ENCODE peak calls at places on chromosomes 4 and X, in eight cellular contexts. S, X, K, B, F, O, T and H are unnamed samples.

GRCh38 chrX:420496-421223 is 34.0 kb upstream of the PPP2R3B start:
- DNase-seq in S (no peak), X (no peak), K (no peak), B (no peak), F (peak), O (no peak), T (no peak), H (no peak)

GRCh38 chr4:90575371-90575770 is 448.2 kb downstream of the CCSER1 start:
- DNase-seq in S (no peak), X (no peak), K (no peak), B (no peak), F (no peak), O (no peak), T (no peak), H (no peak)

GRCh38 chr4:85717366-85717765 is 242.4 kb downstream of the ARHGAP24 start:
- DNase-seq in S (peak), X (no peak), K (no peak), B (no peak), F (no peak), O (no peak), T (no peak), H (no peak)

GRCh38 chr4:15376145-15376544 is 51.7 kb upstream of the C1QTNF7 start:
- DNase-seq in S (no peak), X (no peak), K (no peak), B (no peak), F (no peak), O (no peak), T (no peak), H (no peak)

GRCh38 chr4:183492791-183493221 is 12.1 kb upstream of the ING2 start:
- DNase-seq in S (peak), X (no peak), K (no peak), B (no peak), F (no peak), O (peak), T (no peak), H (no peak)

GRCh38 chr4:31294655-31295054 is 574.5 kb downstream of the PCDH7 start:
- DNase-seq in S (no peak), X (no peak), K (no peak), B (no peak), F (no peak), O (no peak), T (no peak), H (no peak)

GRCh38 chr4:2412534-2412884 is 5.9 kb downstream of the ZFYVE28 start:
- DNase-seq in S (no peak), X (no peak), K (peak), B (no peak), F (no peak), O (no peak), T (peak), H (no peak)

GRCh38 chr4:86496094-86497060 is 97.7 kb upstream of the PTPN13 start:
- DNase-seq in S (no peak), X (peak), K (peak), B (peak), F (no peak), O (no peak), T (peak), H (no peak)

GRCh38 chr4:10082459-10083272 is 33.9 kb downstream of the WDR1 start:
- DNase-seq in S (no peak), X (no peak), K (no peak), B (no peak), F (no peak), O (no peak), T (no peak), H (no peak)

GRCh38 chrX:3711331-3711917 is 2.0 kb downstream of the PRKX start:
- DNase-seq in S (no peak), X (no peak), K (peak), B (no peak), F (no peak), O (no peak), T (peak), H (no peak)

GRCh38 chr4:136691607-136692006 is 840.7 kb downstream of the PCDH18 start:
- DNase-seq in S (no peak), X (no peak), K (no peak), B (no peak), F (no peak), O (no peak), T (no peak), H (no peak)

GRCh38 chr4:98662619-98663225 is 4.3 kb upstream of the TSPAN5 start:
- DNase-seq in S (no peak), X (no peak), K (peak), B (no peak), F (no peak), O (no peak), T (no peak), H (no peak)

GRCh38 chr4:42627887-42628646 is 28.8 kb downstream of the ATP8A1 start:
- DNase-seq in S (no peak), X (peak), K (peak), B (no peak), F (no peak), O (no peak), T (peak), H (no peak)

GRCh38 chr4:24172406-24172805 is 282.6 kb upstream of the PPARGC1A start:
- DNase-seq in S (no peak), X (no peak), K (no peak), B (no peak), F (no peak), O (no peak), T (no peak), H (no peak)

GRCh38 chr4:101119141-101119540 is 228.2 kb downstream of the PPP3CA start:
- DNase-seq in S (no peak), X (no peak), K (no peak), B (no peak), F (no peak), O (no peak), T (no peak), H (no peak)

GRCh38 chr4:48275247-48275646 is 5.6 kb upstream of the TEC start:
- DNase-seq in S (no peak), X (no peak), K (peak), B (peak), F (no peak), O (no peak), T (peak), H (no peak)

GRCh38 chr4:152187693-152188092 is 348.2 kb downstream of the FBXW7 start:
- DNase-seq in S (no peak), X (no peak), K (no peak), B (no peak), F (no peak), O (no peak), T (no peak), H (no peak)

GRCh38 chr4:72429397-72429889 is 139.6 kb downstream of the ADAMTS3 start:
- DNase-seq in S (no peak), X (no peak), K (no peak), B (no peak), F (no peak), O (no peak), T (no peak), H (no peak)

GRCh38 chr4:109412805-109413204 is 20.8 kb upstream of the SEC24B start:
- DNase-seq in S (no peak), X (no peak), K (no peak), B (no peak), F (no peak), O (no peak), T (no peak), H (no peak)

GRCh38 chrX:153491351-153492152 is 3.2 kb upstream of the BGN start:
- DNase-seq in S (no peak), X (no peak), K (no peak), B (no peak), F (no peak), O (no peak), T (no peak), H (no peak)

GRCh38 chrX:27680726-27681125 is 90.6 kb downstream of the DCAF8L2 start:
- DNase-seq in S (no peak), X (no peak), K (no peak), B (no peak), F (no peak), O (no peak), T (no peak), H (no peak)

GRCh38 chr4:55468724-55469123 is 73.0 kb downstream of the TMEM165 start:
- DNase-seq in S (no peak), X (no peak), K (no peak), B (peak), F (no peak), O (no peak), T (no peak), H (no peak)

GRCh38 chrX:70092247-70092646 is 30.0 kb downstream of the OTUD6A start:
- DNase-seq in S (no peak), X (no peak), K (no peak), B (no peak), F (no peak), O (no peak), T (no peak), H (no peak)

GRCh38 chr4:61891953-61892352 is 691.8 kb downstream of the ADGRL3 start:
- DNase-seq in S (no peak), X (no peak), K (no peak), B (no peak), F (no peak), O (no peak), T (no peak), H (no peak)

GRCh38 chr4:137909910-137910309 is 332.2 kb downstream of the SLC7A11 start:
- DNase-seq in S (no peak), X (no peak), K (no peak), B (peak), F (no peak), O (no peak), T (no peak), H (no peak)

GRCh38 chr4:140028676-140029407 is 125.1 kb downstream of the MAML3 start:
- DNase-seq in S (no peak), X (no peak), K (no peak), B (no peak), F (no peak), O (no peak), T (no peak), H (no peak)

GRCh38 chrX:131783555-131784338 is 239.4 kb upstream of the STK26 start:
- DNase-seq in S (peak), X (peak), K (peak), B (no peak), F (no peak), O (peak), T (no peak), H (no peak)

GRCh38 chrX:87299563-87300160 is 217.9 kb upstream of the KLHL4 start:
- DNase-seq in S (no peak), X (no peak), K (peak), B (peak), F (no peak), O (no peak), T (peak), H (no peak)

GRCh38 chrX:139739138-139739537 is 31.2 kb upstream of the MCF2 start:
- DNase-seq in S (no peak), X (no peak), K (peak), B (no peak), F (no peak), O (peak), T (no peak), H (no peak)

GRCh38 chr4:88738146-88738545 is 40.5 kb upstream of the NAP1L5 start:
- DNase-seq in S (no peak), X (no peak), K (no peak), B (no peak), F (no peak), O (no peak), T (no peak), H (no peak)

GRCh38 chr4:182286936-182287335 is 43.7 kb downstream of the TENM3 start:
- DNase-seq in S (no peak), X (no peak), K (no peak), B (no peak), F (no peak), O (no peak), T (no peak), H (no peak)

GRCh38 chr4:22428441-22428840 is 87.4 kb downstream of the ADGRA3 start:
- DNase-seq in S (no peak), X (no peak), K (no peak), B (no peak), F (no peak), O (no peak), T (no peak), H (no peak)

GRCh38 chr4:53785996-53786395 is 194.7 kb upstream of the LNX1 start:
- DNase-seq in S (no peak), X (no peak), K (no peak), B (no peak), F (no peak), O (no peak), T (no peak), H (no peak)

GRCh38 chr4:21915761-21916160 is 32.8 kb downstream of the KCNIP4 start:
- DNase-seq in S (no peak), X (no peak), K (no peak), B (no peak), F (no peak), O (no peak), T (no peak), H (no peak)

GRCh38 chrX:134634691-134635090 is 23.6 kb downstream of the PLAC1 start:
- DNase-seq in S (no peak), X (no peak), K (peak), B (no peak), F (no peak), O (no peak), T (no peak), H (no peak)

GRCh38 chr4:83219344-83219990 is 65.1 kb downstream of the COQ2 start:
- DNase-seq in S (no peak), X (no peak), K (peak), B (no peak), F (peak), O (peak), T (peak), H (no peak)

GRCh38 chrX:136028383-136028984 is 43.2 kb downstream of the SLC9A6 start:
- DNase-seq in S (peak), X (no peak), K (peak), B (peak), F (no peak), O (no peak), T (peak), H (no peak)

GRCh38 chr4:152382057-152382785 is 153.7 kb downstream of the FBXW7 start:
- DNase-seq in S (no peak), X (no peak), K (peak), B (no peak), F (no peak), O (no peak), T (no peak), H (no peak)

DNA sequence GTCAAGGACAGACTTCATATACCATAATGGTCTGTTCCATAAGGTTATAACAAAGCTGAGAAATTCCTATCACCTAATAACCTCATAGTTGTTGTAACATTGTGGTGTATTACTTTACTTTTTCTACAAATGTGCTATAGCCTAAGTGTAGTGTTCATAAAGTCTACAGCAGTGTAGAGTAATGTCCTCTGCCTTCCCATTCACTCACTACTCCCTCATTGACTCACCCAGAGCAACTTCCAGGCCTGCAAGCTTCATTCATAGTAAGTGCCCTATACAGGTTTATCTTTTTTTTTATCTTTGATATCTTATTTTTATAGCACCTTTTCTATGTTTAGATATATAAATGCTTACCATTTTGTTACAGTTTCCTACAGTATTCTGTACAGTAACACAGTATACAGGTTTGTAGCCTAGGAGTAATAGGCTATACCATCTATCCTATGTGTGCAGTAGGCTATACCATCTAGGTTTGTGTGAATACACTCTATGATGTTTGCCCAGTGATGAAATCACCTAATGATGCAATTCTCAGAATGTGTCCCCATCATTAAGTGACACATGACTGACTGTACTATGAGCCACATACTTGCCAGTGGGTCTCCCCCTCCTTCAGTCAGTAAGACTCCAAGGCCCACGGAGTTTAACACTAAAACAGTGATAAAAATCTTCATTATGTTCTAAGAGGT is 299.9 kb downstream of the UNC5C start:
- DNase-seq in S (no peak), X (no peak), K (no peak), B (no peak), F (no peak), O (no peak), T (no peak), H (no peak)
- TF ChIP-seq CTCF in S (no peak), X (no peak), K (no peak), B (no peak), F (no peak), O (no peak), T (no peak), H (no peak)

GRCh38 chr4:3452376-3452775 is 10.6 kb downstream of the HGFAC start:
- DNase-seq in S (no peak), X (no peak), K (no peak), B (peak), F (no peak), O (no peak), T (no peak), H (no peak)
- TF ChIP-seq CTCF in S (no peak), X (peak), K (peak), B (peak), F (peak), O (no peak), T (peak), H (peak)

GRCh38 chrX:38126179-38126578 is 94.5 kb downstream of the SRPX start:
- DNase-seq in S (no peak), X (no peak), K (no peak), B (no peak), F (no peak), O (no peak), T (no peak), H (no peak)

GRCh38 chrX:38127961-38128360 is 92.7 kb downstream of the SRPX start:
- DNase-seq in S (no peak), X (no peak), K (no peak), B (no peak), F (no peak), O (no peak), T (no peak), H (no peak)

GRCh38 chrX:38124000-38124399 is 96.7 kb downstream of the SRPX start:
- DNase-seq in S (no peak), X (no peak), K (no peak), B (no peak), F (no peak), O (no peak), T (no peak), H (no peak)

GRCh38 chrX:38129366-38129765 is 91.3 kb downstream of the SRPX start:
- DNase-seq in S (no peak), X (no peak), K (no peak), B (no peak), F (no peak), O (no peak), T (no peak), H (no peak)
- TF ChIP-seq CTCF in S (no peak), X (no peak), K (no peak), B (no peak), F (no peak), O (no peak), T (no peak), H (no peak)

GRCh38 chr4:165096776-165097175 is 15.9 kb downstream of the TMEM192 start:
- DNase-seq in S (no peak), X (no peak), K (peak), B (no peak), F (no peak), O (no peak), T (peak), H (no peak)
- TF ChIP-seq CTCF in S (peak), X (peak), K (peak), B (no peak), F (peak), O (peak), T (peak), H (peak)

GRCh38 chrX:47751670-47752069 is 85.0 kb upstream of the ZNF81 start:
- DNase-seq in S (no peak), X (no peak), K (peak), B (peak), F (peak), O (no peak), T (no peak), H (no peak)
- TF ChIP-seq CTCF in S (peak), X (no peak), K (peak), B (peak), F (peak), O (peak), T (peak), H (peak)

DNA sequence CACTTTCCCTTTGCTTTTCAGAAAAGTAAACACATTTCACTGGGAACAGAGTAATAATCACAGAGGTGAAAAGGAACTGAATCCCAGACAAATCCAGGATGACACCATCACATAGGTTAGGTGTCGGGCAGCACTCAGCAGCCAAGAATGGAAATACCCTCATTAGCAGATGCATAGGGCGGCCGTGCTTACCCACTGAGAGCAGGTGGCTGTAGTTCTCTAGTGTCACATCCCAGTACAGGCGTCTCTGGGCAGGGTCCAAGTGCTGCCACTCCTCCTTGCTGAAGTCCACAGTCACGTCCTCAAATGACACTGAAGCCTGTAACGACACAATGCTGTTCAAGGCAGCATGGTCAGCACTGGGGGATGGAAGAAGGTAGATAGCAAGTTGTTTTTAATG is 26.9 kb downstream of the ZNF41 start:
- DNase-seq in S (no peak), X (no peak), K (no peak), B (no peak), F (no peak), O (no peak), T (no peak), H (no peak)
- TF ChIP-seq CTCF in S (no peak), X (no peak), K (no peak), B (no peak), F (no peak), O (no peak), T (no peak), H (no peak)